ENCODE peak calls at places on chromosomes 4 and X, in six cellular contexts. L is central memory CD4-positive, alpha-beta T cell; O is EH; Z is GM12865; K is activated T-cell treated with anti-CD3 and anti-CD28 coated beads for 24 hours; E is CD4-positive, alpha-beta T cell. Q is an unnamed sample.

GRCh38 chr4:85587952-85588351 is 113.0 kb downstream of the ARHGAP24 start:
- DNase-seq in L (no peak), O (no peak), Z (no peak), K (no peak), E (no peak), Q (no peak)

GRCh38 chrX:68685722-68686683 is 38.5 kb downstream of the STARD8 start:
- DNase-seq in L (no peak), O (peak), Z (peak), K (peak), E (no peak), Q (no peak)

GRCh38 chr4:89248879-89249281 is 58.7 kb downstream of the GPRIN3 start:
- DNase-seq in L (no peak), O (no peak), Z (no peak), K (no peak), E (no peak), Q (no peak)

GRCh38 chrX:36431819-36432218 is 512.3 kb downstream of the CFAP47 start:
- DNase-seq in L (no peak), O (peak), Z (no peak), K (no peak), E (no peak), Q (no peak)

GRCh38 chr4:94390804-94391410 is 48.3 kb upstream of the HPGDS start:
- DNase-seq in L (no peak), O (peak), Z (peak), K (peak), E (no peak), Q (no peak)

GRCh38 chr4:20645231-20645630 is 55.0 kb upstream of the PACRGL start:
- DNase-seq in L (no peak), O (no peak), Z (no peak), K (no peak), E (no peak), Q (no peak)

GRCh38 chr4:83691998-83692397 is 156.1 kb downstream of the GPAT3 start:
- DNase-seq in L (no peak), O (peak), Z (no peak), K (no peak), E (no peak), Q (no peak)

GRCh38 chrX:118823263-118824172 is at the start of gene ZCCHC12:
- DNase-seq in L (peak), O (peak), Z (peak), K (peak), E (peak), Q (peak)

GRCh38 chr4:64195582-64195981 is 213.7 kb downstream of the TECRL start:
- DNase-seq in L (no peak), O (no peak), Z (no peak), K (no peak), E (no peak), Q (no peak)

GRCh38 chrX:22652596-22652995 is 347.2 kb upstream of the DDX53 start:
- DNase-seq in L (no peak), O (peak), Z (no peak), K (no peak), E (no peak), Q (no peak)

GRCh38 chrX:134020910-134021309 is 35.5 kb upstream of the GPC3 start:
- DNase-seq in L (no peak), O (no peak), Z (no peak), K (no peak), E (no peak), Q (no peak)

GRCh38 chrX:125205918-125206665 is 113.6 kb upstream of the TEX13C start:
- DNase-seq in L (no peak), O (no peak), Z (no peak), K (no peak), E (no peak), Q (no peak)

GRCh38 chr4:101177146-101177545 is 170.2 kb downstream of the PPP3CA start:
- DNase-seq in L (no peak), O (no peak), Z (no peak), K (no peak), E (no peak), Q (no peak)

GRCh38 chrX:121216979-121217378 is 169.6 kb downstream of the GLUD2 start:
- DNase-seq in L (no peak), O (no peak), Z (no peak), K (no peak), E (no peak), Q (no peak)

GRCh38 chr4:115720611-115721010 is 607.2 kb upstream of the NDST4 start:
- DNase-seq in L (no peak), O (no peak), Z (no peak), K (no peak), E (no peak), Q (no peak)

GRCh38 chr4:76943129-76943620 is 6.4 kb upstream of the SEPTIN11 start:
- DNase-seq in L (no peak), O (peak), Z (no peak), K (no peak), E (no peak), Q (no peak)

GRCh38 chrX:22666441-22666840 is 333.3 kb upstream of the DDX53 start:
- DNase-seq in L (no peak), O (peak), Z (peak), K (no peak), E (no peak), Q (no peak)

GRCh38 chr4:101414496-101414895 is 67.2 kb upstream of the PPP3CA start:
- DNase-seq in L (no peak), O (no peak), Z (no peak), K (no peak), E (no peak), Q (no peak)

GRCh38 chrX:65596270-65596669 is 61.7 kb upstream of the LAS1L start:
- DNase-seq in L (peak), O (peak), Z (peak), K (peak), E (peak), Q (peak)

GRCh38 chr4:121071640-121072037 is 696 bp downstream of the NDNF start:
- DNase-seq in L (no peak), O (no peak), Z (no peak), K (no peak), E (no peak), Q (no peak)

GRCh38 chrX:11509786-11510185 is 155.9 kb downstream of the ARHGAP6 start:
- DNase-seq in L (no peak), O (peak), Z (no peak), K (no peak), E (no peak), Q (no peak)

GRCh38 chr4:101306764-101307615 is 40.3 kb downstream of the PPP3CA start:
- DNase-seq in L (no peak), O (no peak), Z (no peak), K (no peak), E (no peak), Q (no peak)

GRCh38 chrX:15877380-15877779 is 22.8 kb upstream of the AP1S2 start:
- DNase-seq in L (no peak), O (peak), Z (no peak), K (no peak), E (no peak), Q (no peak)

GRCh38 chr4:80182237-80182866 is 15.0 kb upstream of the PRDM8 start:
- DNase-seq in L (peak), O (peak), Z (no peak), K (no peak), E (no peak), Q (peak)

GRCh38 chr4:170610464-170610863 is 520.7 kb upstream of the AADAT start:
- DNase-seq in L (no peak), O (peak), Z (no peak), K (no peak), E (no peak), Q (no peak)

GRCh38 chr4:3686746-3687145 is 79.4 kb upstream of the ADRA2C start:
- DNase-seq in L (no peak), O (no peak), Z (no peak), K (no peak), E (no peak), Q (no peak)

GRCh38 chrX:64291106-64291505 is 60.7 kb upstream of the ASB12 start:
- DNase-seq in L (no peak), O (no peak), Z (no peak), K (no peak), E (no peak), Q (no peak)

GRCh38 chr4:8090312-8090711 is 68.3 kb downstream of the ABLIM2 start:
- DNase-seq in L (no peak), O (peak), Z (no peak), K (no peak), E (no peak), Q (no peak)

GRCh38 chrX:1558761-1559468 is 21.9 kb upstream of the P2RY8 start:
- DNase-seq in L (no peak), O (no peak), Z (no peak), K (no peak), E (no peak), Q (no peak)

GRCh38 chr4:138958519-138958918 is 57.1 kb upstream of the NOCT start:
- DNase-seq in L (no peak), O (no peak), Z (no peak), K (no peak), E (no peak), Q (no peak)

GRCh38 chr4:106868381-106869035 is 167.6 kb downstream of the DKK2 start:
- DNase-seq in L (no peak), O (peak), Z (no peak), K (no peak), E (no peak), Q (no peak)

GRCh38 chrX:113192418-113192817 is 351.8 kb upstream of the AMOT start:
- DNase-seq in L (no peak), O (no peak), Z (no peak), K (no peak), E (no peak), Q (no peak)

GRCh38 chr4:148795156-148795864 is 353.1 kb upstream of the NR3C2 start:
- DNase-seq in L (no peak), O (no peak), Z (no peak), K (no peak), E (no peak), Q (no peak)

Q was measured in CD8-positive, alpha-beta memory T cell.